ENCODE peak calls at places on chromosomes 4 and X, in four cellular contexts. D is GDM1, K is HCEC 1CT, U is G401. X is an unnamed sample.

GRCh38 chr4:36235306-36235705 is 9.0 kb downstream of the ARAP2 start:
- DNase-seq in U (no peak), D (no peak), K (no peak), X (peak; percentile 7)

GRCh38 chrX:40155617-40156471 is 58.1 kb upstream of the BCOR start:
- DNase-seq in K (no peak), U (no peak), D (no peak), X (no peak)

GRCh38 chr4:106034751-106035150 is 139.5 kb downstream of the NPNT start:
- DNase-seq in K (no peak), U (no peak), D (no peak), X (no peak)

GRCh38 chr4:10098770-10099139 is 17.8 kb downstream of the WDR1 start:
- DNase-seq in K (peak; percentile 61), U (no peak), D (peak; percentile 20), X (peak; percentile 80)

GRCh38 chrX:149531599-149531998 is 9.2 kb upstream of the EOLA1 start:
- DNase-seq in K (no peak), D (peak; percentile 47), U (no peak), X (no peak)

GRCh38 chrX:36019164-36019563 is 99.6 kb downstream of the CFAP47 start:
- DNase-seq in D (no peak), K (no peak), U (no peak), X (no peak)

GRCh38 chrX:8673211-8673610 is 58.7 kb downstream of the ANOS1 start:
- DNase-seq in D (no peak), K (no peak), U (no peak), X (no peak)

GRCh38 chr4:186643501-186644315 is 79.9 kb downstream of the FAT1 start:
- DNase-seq in D (no peak), U (no peak), K (peak; percentile 69), X (peak; percentile 89)

GRCh38 chrX:154458116-154458953 is at the start of gene PLXNA3:
- DNase-seq in K (peak; percentile 16), U (no peak), D (no peak), X (no peak)

GRCh38 chr4:134126955-134127354 is 74.6 kb downstream of the PABPC4L start:
- DNase-seq in D (no peak), U (no peak), K (no peak), X (no peak)

GRCh38 chr4:102817021-102817605 is 10.2 kb downstream of the UBE2D3 start:
- DNase-seq in U (no peak), D (no peak), K (no peak), X (no peak)

GRCh38 chr4:851701-852430 is 25.9 kb upstream of the CPLX1 start:
- DNase-seq in U (no peak), D (no peak), K (no peak), X (no peak)

GRCh38 chr4:140856692-140857091 is 100.5 kb upstream of the TBC1D9 start:
- DNase-seq in U (no peak), D (no peak), K (peak; percentile 27), X (peak; percentile 22)

X was measured in IMR-90.